ENCODE peak calls at places on chromosomes 6 and 20, in seven cellular contexts. Q, Y, R, H, C, X and W are unnamed samples.

GRCh38 chr6:117444600-117444999 is 18.9 kb upstream of the ROS1 start:
- DNase-seq in Q (peak; percentile 83), Y (peak; percentile 91), R (no peak), H (no peak), C (no peak), X (peak; percentile 53), W (no peak)

GRCh38 chr20:9200620-9201019 is 131.7 kb downstream of the PLCB4 start:
- DNase-seq in Q (peak; percentile 68), Y (peak; percentile 66), R (no peak), H (peak; percentile 4), C (no peak), X (peak; percentile 95), W (no peak)

GRCh38 chr20:9021216-9021615 is 47.7 kb upstream of the PLCB4 start:
- DNase-seq in Q (no peak), Y (no peak), R (no peak), H (no peak), C (no peak), X (no peak), W (no peak)

GRCh38 chr6:38153946-38154345 is 334.4 kb downstream of the ZFAND3 start:
- DNase-seq in Q (no peak), Y (no peak), R (no peak), H (no peak), C (no peak), X (no peak), W (no peak)

GRCh38 chr6:79269877-79270276 is 35.4 kb upstream of the HMGN3 start:
- DNase-seq in Q (peak; percentile 43), Y (peak; percentile 79), R (no peak), H (no peak), C (no peak), X (peak; percentile 82), W (no peak)

GRCh38 chr20:63323298-63323820 is 30.4 kb downstream of the COL20A1 start:
- DNase-seq in Q (no peak), Y (no peak), R (no peak), H (no peak), C (no peak), X (no peak), W (no peak)

GRCh38 chr20:50815162-50815989 is 20.5 kb downstream of the BCAS4 start:
- DNase-seq in Q (peak; percentile 92), Y (peak; percentile 38), R (no peak), H (no peak), C (peak; percentile 70), X (peak; percentile 81), W (no peak)

GRCh38 chr6:13303668-13304017 is 24.7 kb downstream of the TBC1D7 start:
- DNase-seq in Q (peak; percentile 81), Y (peak; percentile 67), R (peak; percentile 84), H (peak; percentile 83), C (peak; percentile 52), X (peak; percentile 72), W (no peak)

GRCh38 chr20:478010-478948 is 15.9 kb upstream of the TBC1D20 start:
- DNase-seq in Q (peak; percentile 87), Y (peak; percentile 87), R (no peak), H (peak; percentile 11), C (peak; percentile 67), X (peak; percentile 47), W (no peak)

GRCh38 chr20:47146703-47147102 is 209.8 kb downstream of the ZMYND8 start:
- DNase-seq in Q (peak; percentile 73), Y (peak; percentile 16), R (no peak), H (no peak), C (peak; percentile 34), X (peak; percentile 88), W (no peak)

GRCh38 chr6:134245041-134245440 is 72.9 kb downstream of the SGK1 start:
- DNase-seq in Q (peak; percentile 89), Y (peak; percentile 67), R (peak; percentile 53), H (no peak), C (peak; percentile 59), X (peak; percentile 84), W (no peak)

GRCh38 chr20:47701612-47702011 is 83.7 kb downstream of the SULF2 start:
- DNase-seq in Q (no peak), Y (no peak), R (no peak), H (no peak), C (no peak), X (peak; percentile 78), W (no peak)

GRCh38 chr6:121157913-121158312 is 176.4 kb downstream of the TBC1D32 start:
- DNase-seq in Q (peak; percentile 41), Y (peak; percentile 5), R (no peak), H (no peak), C (no peak), X (peak; percentile 49), W (no peak)

GRCh38 chr6:119626884-119627619 is 277.5 kb upstream of the MAN1A1 start:
- DNase-seq in Q (no peak), Y (no peak), R (no peak), H (no peak), C (no peak), X (peak; percentile 36), W (no peak)

GRCh38 chr6:128724738-128725137 is 158.2 kb upstream of the LAMA2 start:
- DNase-seq in Q (no peak), Y (no peak), R (no peak), H (no peak), C (no peak), X (no peak), W (no peak)

GRCh38 chr20:46171909-46172308 is 53.8 kb downstream of the CD40 start:
- DNase-seq in Q (no peak), Y (no peak), R (no peak), H (no peak), C (no peak), X (no peak), W (no peak)

GRCh38 chr6:52598123-52598823 is 21.4 kb upstream of the TRAM2 start:
- DNase-seq in Q (peak; percentile 74), Y (peak; percentile 86), R (peak; percentile 73), H (peak; percentile 91), C (no peak), X (peak; percentile 82), W (no peak)

GRCh38 chr6:97294451-97294850 is 11.4 kb upstream of the MMS22L start:
- DNase-seq in Q (peak; percentile 79), Y (peak; percentile 67), R (no peak), H (no peak), C (peak; percentile 23), X (peak; percentile 74), W (no peak)

GRCh38 chr6:127267742-127268588 is 1.3 kb downstream of the RNF146 start:
- DNase-seq in Q (no peak), Y (no peak), R (no peak), H (no peak), C (no peak), X (no peak), W (no peak)

GRCh38 chr6:39128106-39128505 is 13.1 kb upstream of the SAYSD1 start:
- DNase-seq in Q (no peak), Y (peak; percentile 51), R (no peak), H (no peak), C (no peak), X (no peak), W (no peak)

GRCh38 chr6:99349620-99350141 is at the start of gene FAXC:
- DNase-seq in Q (peak; percentile 14), Y (no peak), R (peak; percentile 31), H (peak; percentile 37), C (no peak), X (peak; percentile 50), W (no peak)
- TF ChIP-seq CTCF in Q (peak; percentile 8), Y (peak; percentile 1), R (no peak), H (peak; percentile 23), C (peak; percentile 24), X (no peak), W (no peak)

DNA sequence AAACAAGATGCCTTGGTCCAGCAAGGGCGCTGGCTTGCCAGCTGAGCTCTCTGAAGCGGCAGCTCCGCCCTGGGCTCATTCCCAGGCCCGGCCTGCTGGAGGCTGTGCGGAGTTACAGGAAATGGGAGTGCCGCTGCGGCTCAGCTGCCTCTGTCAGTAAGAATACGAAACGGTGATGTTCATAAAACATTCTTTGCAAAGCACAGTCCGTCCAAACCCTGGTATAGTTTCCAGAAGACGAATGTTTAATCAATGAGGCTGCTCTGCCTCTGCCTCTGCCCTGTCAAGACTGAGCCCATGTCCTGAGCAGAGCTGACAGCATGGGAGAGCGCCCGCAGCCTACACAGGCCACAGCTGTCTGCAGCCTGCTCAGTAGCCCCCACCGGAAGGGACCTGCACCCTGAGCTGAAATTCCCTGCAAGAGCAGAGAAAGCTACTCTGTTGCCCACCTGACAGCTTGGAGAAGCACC is 153.3 kb upstream of the SNX9 start:
- DNase-seq in Q (peak; percentile 71), Y (peak; percentile 72), R (peak; percentile 85), H (peak; percentile 39), C (peak; percentile 37), X (peak; percentile 79), W (no peak)
- TF ChIP-seq CTCF in Q (peak; percentile 29), Y (peak; percentile 25), R (no peak), H (no peak), C (peak; percentile 42), X (peak; percentile 46), W (no peak)

DNA sequence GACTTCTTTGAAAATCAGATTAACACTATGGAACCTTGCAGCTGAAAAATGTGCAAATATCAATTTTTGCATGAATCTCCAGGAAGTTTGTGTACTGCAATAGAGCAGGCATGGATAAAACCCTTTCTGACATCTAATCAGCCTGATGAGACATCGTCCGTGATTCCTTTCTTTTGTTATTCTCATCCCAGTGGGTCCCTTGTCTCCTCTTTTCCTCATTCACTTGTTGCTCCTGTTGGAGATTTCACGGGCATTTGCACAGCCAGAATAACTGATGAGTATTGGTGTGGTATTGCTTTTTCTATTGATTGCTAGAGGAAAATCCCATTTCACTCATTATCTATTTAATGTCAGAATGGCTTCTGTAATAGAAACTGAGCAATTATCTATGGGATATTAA is 39.9 kb downstream of the SCGN start:
- DNase-seq in Q (no peak), Y (no peak), R (no peak), H (no peak), C (no peak), X (no peak), W (no peak)
- TF ChIP-seq CTCF in Q (no peak), Y (no peak), R (no peak), H (no peak), C (no peak), X (no peak), W (no peak)

GRCh38 chr20:30489604-30490003 is 767.9 kb upstream of the DEFB115 start:
- DNase-seq in Q (no peak), Y (no peak), R (no peak), H (no peak), C (no peak), X (no peak), W (no peak)
- TF ChIP-seq CTCF in Q (no peak), Y (no peak), R (no peak), H (no peak), C (no peak), X (no peak), W (no peak)